ENCODE peak calls at places on chromosomes 3 and 15, in six cellular contexts. A, C, T, K, M and S are unnamed samples.

GRCh38 chr3:185928532-185928931 is 9.3 kb downstream of the TRA2B start:
- DNase-seq in T (no peak), M (no peak), K (no peak), A (no peak), C (no peak), S (no peak)

GRCh38 chr3:194485876-194486539 is 794 bp downstream of the ATP13A3 start:
- DNase-seq in T (no peak), K (no peak), C (no peak), A (no peak), M (no peak), S (peak; percentile 78)

GRCh38 chr3:188827078-188827477 is 344.7 kb upstream of the TPRG1 start:
- DNase-seq in T (no peak), K (no peak), A (no peak), C (no peak), M (no peak), S (no peak)

GRCh38 chr3:102979202-102979601 is 544.4 kb downstream of the ZPLD1 start:
- DNase-seq in T (no peak), A (no peak), M (no peak), K (no peak), C (no peak), S (no peak)

GRCh38 chr3:192629429-192629828 is 97.9 kb downstream of the FGF12 start:
- DNase-seq in A (no peak), M (no peak), K (no peak), C (no peak), T (no peak), S (no peak)

GRCh38 chr15:34161329-34161953 is 48.5 kb downstream of the KATNBL1 start:
- DNase-seq in C (no peak), K (no peak), M (no peak), T (peak; percentile 59), A (no peak), S (no peak)

GRCh38 chr3:193240850-193241706 is at the start of gene PLAAT1:
- DNase-seq in A (no peak), C (no peak), T (peak; percentile 17), M (no peak), K (peak; percentile 14), S (peak; percentile 74)

GRCh38 chr15:48798319-48798718 is 12.6 kb downstream of the CEP152 start:
- DNase-seq in M (no peak), K (no peak), A (no peak), C (no peak), T (no peak), S (no peak)

GRCh38 chr3:125051715-125052581 is 3.8 kb downstream of the HEG1 start:
- DNase-seq in A (no peak), T (no peak), M (peak; percentile 56), K (peak; percentile 26), C (peak; percentile 85), S (peak; percentile 88)

GRCh38 chr3:52441122-52441771 is 3.7 kb downstream of the SEMA3G start:
- DNase-seq in K (no peak), A (no peak), M (no peak), T (no peak), C (no peak), S (peak; percentile 51)

GRCh38 chr15:83854314-83854713 is 200.4 kb downstream of the ADAMTSL3 start:
- DNase-seq in C (no peak), T (peak; percentile 31), A (no peak), K (no peak), M (no peak), S (no peak)

GRCh38 chr3:186209810-186210752 is 101.2 kb upstream of the ETV5 start:
- DNase-seq in M (no peak), C (no peak), K (peak; percentile 35), A (peak; percentile 84), T (no peak), S (peak; percentile 70)

GRCh38 chr3:196525141-196525540 is 10.0 kb upstream of the SMCO1 start:
- DNase-seq in A (no peak), M (no peak), T (no peak), K (no peak), C (no peak), S (no peak)

GRCh38 chr3:149658444-149659172 is 783 bp upstream of the WWTR1 start:
- DNase-seq in M (no peak), T (no peak), K (peak; percentile 66), C (peak; percentile 89), A (no peak), S (peak; percentile 96)

GRCh38 chr15:39594764-39595620 is 14.1 kb downstream of the THBS1 start:
- DNase-seq in T (no peak), K (no peak), A (no peak), M (no peak), C (no peak), S (no peak)

GRCh38 chr3:113268917-113269316 is 57.6 kb downstream of the BOC start:
- DNase-seq in C (no peak), M (no peak), T (no peak), A (no peak), K (no peak), S (no peak)

GRCh38 chr3:148084931-148085330 is 612.8 kb upstream of the AGTR1 start:
- DNase-seq in C (no peak), T (no peak), A (no peak), K (no peak), M (peak; percentile 45), S (no peak)

GRCh38 chr3:148087601-148088371 is 609.9 kb upstream of the AGTR1 start:
- DNase-seq in T (no peak), A (no peak), M (no peak), K (no peak), C (no peak), S (no peak)

GRCh38 chr3:148090156-148090555 is 607.5 kb upstream of the AGTR1 start:
- DNase-seq in K (no peak), A (no peak), M (no peak), C (no peak), T (no peak), S (no peak)

GRCh38 chr3:148092624-148093194 is 605.0 kb upstream of the AGTR1 start:
- DNase-seq in K (no peak), T (no peak), A (no peak), M (no peak), C (no peak), S (no peak)

DNA sequence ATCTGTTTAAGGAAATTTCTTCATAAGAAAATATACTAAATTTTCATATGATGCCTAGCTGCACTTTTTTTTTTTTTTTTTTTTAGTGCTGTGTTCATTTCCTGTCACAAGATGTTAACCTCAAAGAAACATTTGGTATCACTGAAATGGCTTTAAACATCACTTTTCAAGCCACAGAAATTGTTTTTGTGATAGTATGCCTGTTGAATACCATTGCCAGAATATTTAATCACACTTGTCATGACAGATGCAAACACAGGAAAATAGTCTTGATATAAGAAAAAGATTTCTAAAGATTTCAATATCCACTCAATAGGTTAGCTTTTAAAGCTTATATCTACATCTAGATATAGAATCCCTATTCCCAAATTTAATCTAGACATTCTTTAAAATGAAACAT is 608.5 kb upstream of the AGTR1 start:
- DNase-seq in K (no peak), M (no peak), T (no peak), A (no peak), C (no peak), S (no peak)
- TF ChIP-seq EP300 in K (no peak), M (no peak), T (no peak), A (no peak), C (no peak), S (no peak)

DNA sequence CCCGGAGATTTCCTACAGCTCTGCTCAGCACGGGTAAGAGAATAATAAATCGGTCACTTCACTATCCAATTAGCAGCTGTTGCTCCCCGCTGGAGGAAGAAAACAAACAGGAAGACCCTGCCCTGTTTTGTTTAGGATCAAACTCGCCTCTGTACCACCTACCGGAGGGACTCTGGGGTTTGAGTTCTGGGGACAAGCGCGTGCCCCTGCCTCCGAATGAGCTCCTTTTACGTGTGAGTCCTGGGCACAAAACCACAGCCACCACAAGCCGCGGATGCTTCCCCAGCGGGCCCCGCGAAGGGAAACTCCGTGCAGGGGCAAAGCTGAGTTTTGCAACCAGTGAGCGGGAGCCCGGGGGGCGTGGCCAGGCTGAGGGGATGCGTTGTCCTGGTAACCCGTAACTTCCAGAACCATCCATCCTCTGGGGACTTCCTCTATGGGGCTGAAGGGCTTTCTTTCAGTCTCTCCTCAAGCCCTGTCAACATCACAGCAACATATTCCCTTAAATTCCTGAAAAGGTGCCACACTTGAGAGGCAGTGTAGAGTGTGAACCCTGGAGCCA is 315.8 kb upstream of the PROK2 start:
- DNase-seq in K (peak; percentile 57), A (no peak), C (peak; percentile 93), M (peak; percentile 77), T (peak; percentile 1), S (peak; percentile 89)
- TF ChIP-seq EP300 in K (peak; percentile 16), A (no peak), C (no peak), M (peak; percentile 76), T (no peak), S (no peak)

GRCh38 chr15:94965593-94965992 is 734.2 kb downstream of the MCTP2 start:
- DNase-seq in C (no peak), A (no peak), T (no peak), M (no peak), K (no peak), S (no peak)
- TF ChIP-seq EP300 in C (no peak), A (no peak), T (no peak), M (no peak), K (peak; percentile 76), S (peak; percentile 69)

GRCh38 chr3:15427981-15428380 is 583 bp downstream of the EAF1 start:
- DNase-seq in A (peak; percentile 35), M (no peak), C (no peak), T (no peak), K (no peak), S (no peak)

GRCh38 chr3:15429080-15429479 is 1.7 kb downstream of the EAF1 start:
- DNase-seq in K (no peak), M (no peak), T (no peak), A (no peak), C (no peak), S (no peak)

GRCh38 chr3:15426579-15427118 is 695 bp downstream of the METTL6 start:
- DNase-seq in K (no peak), T (no peak), M (no peak), A (no peak), C (no peak), S (no peak)

GRCh38 chr3:15428539-15428938 is 1.1 kb downstream of the EAF1 start:
- DNase-seq in K (no peak), M (no peak), A (no peak), T (peak; percentile 15), C (no peak), S (no peak)

DNA sequence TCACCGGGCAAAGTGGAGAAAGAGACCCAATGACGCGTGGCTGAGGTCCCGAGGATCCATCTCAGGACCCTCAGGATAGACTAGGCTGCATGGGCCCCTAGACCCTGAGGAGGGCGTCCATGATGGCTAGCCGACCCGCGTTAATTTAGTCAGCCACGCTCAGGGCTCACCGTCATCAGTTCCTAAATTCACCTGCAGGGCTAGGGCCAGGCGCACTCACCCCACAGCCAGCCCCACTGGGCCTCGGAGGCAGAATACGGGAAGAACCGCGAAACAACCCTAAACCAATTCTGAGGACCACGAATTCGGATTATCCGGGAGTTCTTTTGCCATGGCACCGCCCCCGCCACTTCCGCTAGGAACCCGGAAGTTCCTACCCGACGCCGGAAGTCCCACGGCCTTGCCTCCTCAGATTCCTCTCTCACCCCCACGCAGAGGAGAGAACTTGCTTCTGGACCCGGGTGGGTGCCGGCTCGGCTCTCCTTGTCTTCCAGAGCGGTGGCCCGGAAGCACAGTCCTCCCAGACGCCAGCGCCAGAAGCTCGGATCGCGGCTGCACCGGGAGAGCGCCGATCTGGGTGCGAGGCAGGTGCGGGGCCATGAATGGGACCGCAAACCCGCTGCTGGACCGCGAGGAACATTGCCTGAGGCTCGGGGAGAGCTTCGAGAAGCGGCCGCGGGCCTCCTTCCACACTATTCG is at the start of the genes EAF1 and METTL6:
- DNase-seq in M (peak; percentile 38), C (peak; percentile 89), A (peak; percentile 71), T (peak; percentile 85), K (peak; percentile 45), S (peak; percentile 86)
- TF ChIP-seq EP300 in M (no peak), C (no peak), A (no peak), T (no peak), K (no peak), S (no peak)

GRCh38 chr15:99082798-99083197 is 22.1 kb upstream of the SYNM start:
- DNase-seq in C (no peak), K (no peak), T (no peak), A (no peak), M (no peak), S (no peak)
- TF ChIP-seq EP300 in C (no peak), K (no peak), T (no peak), A (no peak), M (no peak), S (no peak)